ENCODE peak calls at places on chromosomes 7 and 10, in nine cellular contexts. J is posterior cingulate gyrus; Y is stimulated activated CD4-positive, alpha-beta T cell treated with anti-CD3 and anti-CD28 coated beads, Interleukin-1b, Interleukin-23, amount 100 ng/mL, for 1 hour; E is stimulated activated CD8-positive, alpha-beta memory T cell treated with anti-CD3 and anti-CD28 coated beads, Interleukin-15, amount 100 ng/mL, for 4 hours; C is activated T-helper 1 cell treated with anti-CD3 and anti-CD28 coated beads, Interleukin-12 subunit alpha, Interleukin-12 subunit beta, Interleukin-2, Interleukin-4 antibody, amounts not matched to agents 30 ng/mL and 10 ng/mL and 1 ng/mL, durations not matched to agents 14 hours and 24 hours and 36 hours; B is A549; P is hepatocyte; A is PC-9; L is kidney tubule cell. M is an unnamed sample.

GRCh38 chr10:31586708-31587107 is 267.7 kb downstream of the ZEB1 start:
- DNase-seq in J (no peak), Y (no peak), E (no peak), C (no peak), B (no peak), P (no peak), A (no peak), L (no peak), M (no peak)

GRCh38 chr7:155569681-155570080 is 23.3 kb upstream of the CNPY1 start:
- DNase-seq in J (no peak), Y (no peak), E (no peak), C (no peak), B (no peak), P (no peak), A (no peak), L (no peak), M (no peak)

GRCh38 chr7:128014864-128015263 is 16.4 kb downstream of the LRRC4 start:
- DNase-seq in J (peak), Y (no peak), E (no peak), C (no peak), B (no peak), P (no peak), A (no peak), L (no peak), M (no peak)

GRCh38 chr7:129069021-129069420 is 14.1 kb upstream of the TNPO3 start:
- DNase-seq in J (no peak), Y (no peak), E (no peak), C (no peak), B (no peak), P (no peak), A (no peak), L (no peak), M (no peak)

GRCh38 chr10:59793924-59794323 is 40.7 kb upstream of the MRLN start:
- DNase-seq in J (no peak), Y (no peak), E (no peak), C (no peak), B (no peak), P (no peak), A (no peak), L (peak), M (no peak)

GRCh38 chr10:119020627-119020946 is 8.9 kb upstream of the NANOS1 start:
- DNase-seq in J (no peak), Y (no peak), E (no peak), C (no peak), B (no peak), P (no peak), A (peak), L (peak), M (no peak)

GRCh38 chr10:13787015-13787421 is 200.3 kb downstream of the PRPF18 start:
- DNase-seq in J (no peak), Y (peak), E (peak), C (peak), B (peak), P (no peak), A (no peak), L (peak), M (no peak)

GRCh38 chr10:132916421-132916841 is 25.9 kb downstream of the CFAP46 start:
- DNase-seq in J (no peak), Y (no peak), E (no peak), C (no peak), B (no peak), P (no peak), A (no peak), L (peak), M (no peak)

GRCh38 chr10:230758-231157 is 95.5 kb downstream of the ZMYND11 start:
- DNase-seq in J (no peak), Y (no peak), E (no peak), C (no peak), B (peak), P (no peak), A (no peak), L (peak), M (no peak)

GRCh38 chr10:125020386-125020785 is 78.5 kb downstream of the ZRANB1 start:
- DNase-seq in J (no peak), Y (no peak), E (no peak), C (no peak), B (no peak), P (no peak), A (no peak), L (no peak), M (no peak)

GRCh38 chr7:156950381-156950858 is 908 bp downstream of the NOM1 start:
- DNase-seq in J (no peak), Y (no peak), E (no peak), C (no peak), B (no peak), P (no peak), A (no peak), L (peak), M (no peak)

GRCh38 chr7:69597278-69598076 is 798 bp upstream of the AUTS2 start:
- DNase-seq in J (peak), Y (no peak), E (no peak), C (no peak), B (peak), P (peak), A (no peak), L (no peak), M (no peak)

GRCh38 chr10:36366843-36367242 is 724.7 kb upstream of the FZD8 start:
- DNase-seq in J (no peak), Y (no peak), E (no peak), C (no peak), B (no peak), P (no peak), A (no peak), L (no peak), M (no peak)

GRCh38 chr10:44042926-44043602 is 341.8 kb downstream of the CXCL12 start:
- DNase-seq in J (no peak), Y (no peak), E (no peak), C (no peak), B (no peak), P (no peak), A (no peak), L (no peak), M (no peak)

GRCh38 chr10:86103391-86104101 is 263.0 kb downstream of the GRID1 start:
- DNase-seq in J (no peak), Y (no peak), E (no peak), C (no peak), B (no peak), P (no peak), A (no peak), L (no peak), M (no peak)

GRCh38 chr7:156147104-156147503 is 334.8 kb upstream of the SHH start:
- DNase-seq in J (no peak), Y (no peak), E (no peak), C (no peak), B (no peak), P (peak), A (no peak), L (peak), M (no peak)

GRCh38 chr10:62814901-62815372 is 1.2 kb downstream of the EGR2 start:
- DNase-seq in J (no peak), Y (no peak), E (no peak), C (no peak), B (no peak), P (peak), A (no peak), L (no peak), M (no peak)

GRCh38 chr10:125016611-125017202 is 74.8 kb downstream of the ZRANB1 start:
- DNase-seq in J (no peak), Y (no peak), E (no peak), C (no peak), B (no peak), P (no peak), A (no peak), L (no peak), M (no peak)

GRCh38 chr10:15433850-15434537 is 62.9 kb upstream of the FAM171A1 start:
- DNase-seq in J (no peak), Y (peak), E (no peak), C (no peak), B (peak), P (peak), A (no peak), L (peak), M (peak)

GRCh38 chr7:91814189-91814588 is 66.3 kb downstream of the MTERF1 start:
- DNase-seq in J (no peak), Y (no peak), E (no peak), C (no peak), B (no peak), P (no peak), A (no peak), L (no peak), M (no peak)

GRCh38 chr7:151010307-151011096 is 13.8 kb downstream of the ATG9B start:
- DNase-seq in J (no peak), Y (no peak), E (no peak), C (peak), B (no peak), P (peak), A (no peak), L (no peak), M (no peak)

GRCh38 chr7:37495574-37496184 is 47.0 kb upstream of the ELMO1 start:
- DNase-seq in J (no peak), Y (no peak), E (no peak), C (no peak), B (peak), P (peak), A (no peak), L (peak), M (no peak)

GRCh38 chr10:131127122-131127589 is 184.4 kb downstream of the TCERG1L start:
- DNase-seq in J (no peak), Y (no peak), E (no peak), C (no peak), B (no peak), P (no peak), A (no peak), L (no peak), M (no peak)

GRCh38 chr7:121397832-121398231 is 1.7 kb upstream of the FAM3C start:
- DNase-seq in J (no peak), Y (no peak), E (no peak), C (no peak), B (no peak), P (peak), A (no peak), L (peak), M (no peak)

GRCh38 chr7:95435422-95435780 is 573 bp upstream of the PON2 start:
- DNase-seq in J (no peak), Y (no peak), E (no peak), C (no peak), B (no peak), P (no peak), A (no peak), L (no peak), M (no peak)

GRCh38 chr7:96093435-96093834 is 228.5 kb downstream of the SLC25A13 start:
- DNase-seq in J (no peak), Y (no peak), E (no peak), C (no peak), B (peak), P (peak), A (no peak), L (peak), M (no peak)

GRCh38 chr10:8462565-8462964 is 408.1 kb downstream of the GATA3 start:
- DNase-seq in J (no peak), Y (no peak), E (no peak), C (no peak), B (no peak), P (no peak), A (no peak), L (no peak), M (no peak)

GRCh38 chr7:133530682-133531081 is 277.8 kb downstream of the EXOC4 start:
- DNase-seq in J (no peak), Y (no peak), E (no peak), C (no peak), B (no peak), P (peak), A (no peak), L (peak), M (no peak)

GRCh38 chr10:121927361-121927840 is 430 bp downstream of the ATE1 start:
- DNase-seq in J (peak), Y (no peak), E (no peak), C (peak), B (no peak), P (peak), A (peak), L (peak), M (no peak)

GRCh38 chr7:78939669-78940068 is 513.8 kb downstream of the MAGI2 start:
- DNase-seq in J (no peak), Y (no peak), E (no peak), C (no peak), B (no peak), P (no peak), A (no peak), L (no peak), M (peak)

GRCh38 chr7:135161669-135162068 is 8.8 kb downstream of the CYREN start:
- DNase-seq in J (no peak), Y (no peak), E (no peak), C (no peak), B (no peak), P (no peak), A (no peak), L (no peak), M (no peak)

GRCh38 chr7:133235212-133235883 is 17.5 kb upstream of the EXOC4 start:
- DNase-seq in J (no peak), Y (no peak), E (no peak), C (no peak), B (no peak), P (no peak), A (no peak), L (peak), M (no peak)

GRCh38 chr7:55420535-55420934 is 55.4 kb downstream of the LANCL2 start:
- DNase-seq in J (no peak), Y (no peak), E (no peak), C (no peak), B (no peak), P (no peak), A (no peak), L (peak), M (peak)

M was measured in NCI-H510A.